ENCODE peak calls at places on chromosomes 4 and X, in four cellular contexts. D, G, K and Z are unnamed samples.

GRCh38 chr4:114599231-114600065 is 841 bp downstream of the UGT8 start:
- DNase-seq in D (peak), G (no peak), K (no peak), Z (no peak)

GRCh38 chr4:113467581-113467980 is 294.0 kb downstream of the CAMK2D start:
- DNase-seq in D (no peak), G (no peak), K (no peak), Z (no peak)

GRCh38 chr4:4225915-4226605 is 669 bp downstream of the OTOP1 start:
- DNase-seq in D (no peak), G (no peak), K (no peak), Z (no peak)

GRCh38 chr4:6655924-6656323 is 15.4 kb downstream of the MRFAP1 start:
- DNase-seq in D (peak), G (no peak), K (no peak), Z (no peak)

GRCh38 chr4:102533916-102534315 is 32.8 kb downstream of the NFKB1 start:
- DNase-seq in D (no peak), G (no peak), K (no peak), Z (no peak)

GRCh38 chrX:69137371-69137881 is 27.8 kb downstream of the PJA1 start:
- DNase-seq in D (no peak), G (no peak), K (no peak), Z (no peak)

GRCh38 chr4:123744664-123745290 is 348.2 kb downstream of the SPRY1 start:
- DNase-seq in D (no peak), G (peak), K (no peak), Z (no peak)

GRCh38 chrX:40169193-40170086 is 71.7 kb upstream of the BCOR start:
- DNase-seq in D (peak), G (peak), K (peak), Z (no peak)

GRCh38 chr4:132982151-132982550 is 166.9 kb upstream of the PCDH10 start:
- DNase-seq in D (no peak), G (no peak), K (peak), Z (no peak)

GRCh38 chrX:1661048-1661921 is 46.4 kb downstream of the ASMT start:
- DNase-seq in D (peak), G (peak), K (peak), Z (peak)

GRCh38 chrX:122934131-122934530 is 249.9 kb upstream of the GRIA3 start:
- DNase-seq in D (no peak), G (no peak), K (no peak), Z (no peak)

GRCh38 chr4:1174941-1175634 is 2.7 kb upstream of the SPON2 start:
- DNase-seq in D (no peak), G (no peak), K (no peak), Z (no peak)

GRCh38 chr4:182337366-182337765 is 94.2 kb downstream of the TENM3 start:
- DNase-seq in D (no peak), G (no peak), K (no peak), Z (no peak)

GRCh38 chr4:182339246-182339645 is 96.0 kb downstream of the TENM3 start:
- DNase-seq in D (no peak), G (no peak), K (peak), Z (no peak)

GRCh38 chr4:182338059-182338458 is 94.9 kb downstream of the TENM3 start:
- DNase-seq in D (no peak), G (no peak), K (no peak), Z (no peak)

GRCh38 chr4:182343435-182343834 is 100.2 kb downstream of the TENM3 start:
- DNase-seq in D (no peak), G (no peak), K (no peak), Z (no peak)

GRCh38 chr4:182338731-182339130 is 95.5 kb downstream of the TENM3 start:
- DNase-seq in D (no peak), G (no peak), K (no peak), Z (no peak)
- H3K27ac ChIP-seq in D (no peak), G (no peak), K (no peak), Z (no peak)

GRCh38 chrX:111743316-111743715 is 62.3 kb downstream of the ALG13 start:
- DNase-seq in D (no peak), G (no peak), K (no peak), Z (no peak)

GRCh38 chrX:111736571-111736970 is 55.6 kb downstream of the ALG13 start:
- DNase-seq in D (no peak), G (no peak), K (no peak), Z (no peak)

DNA sequence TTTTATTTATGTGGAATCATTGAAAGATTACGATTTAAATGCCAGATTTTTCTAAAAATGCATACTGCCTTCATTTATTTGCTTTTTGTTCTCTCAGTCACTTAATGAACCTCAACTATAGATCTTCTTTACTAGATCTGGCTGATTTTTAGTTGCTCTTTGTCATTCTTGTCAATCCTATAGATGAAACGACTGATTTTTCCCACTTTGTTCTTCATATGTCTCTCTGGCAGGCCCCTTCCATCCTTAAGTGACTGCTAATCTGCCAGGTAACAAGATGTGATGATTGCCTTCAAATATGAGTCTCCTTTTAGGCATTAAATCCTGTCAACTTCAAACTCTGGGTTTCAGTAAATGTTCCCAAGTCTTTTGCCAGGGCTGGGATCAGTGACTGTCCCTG is 61.0 kb downstream of the ALG13 start:
- DNase-seq in D (no peak), G (no peak), K (no peak), Z (no peak)
- TF ChIP-seq CBX5 in D (no peak), G (no peak), K (no peak), Z (no peak)

GRCh38 chr4:82782626-82783025 is 16.0 kb downstream of the SCD5 start:
- DNase-seq in D (no peak), G (no peak), K (no peak), Z (no peak)
- H3K27ac ChIP-seq in D (no peak), G (no peak), K (no peak), Z (no peak)

GRCh38 chr4:174794706-174795105 is 34.3 kb downstream of the GLRA3 start:
- DNase-seq in D (no peak), G (no peak), K (no peak), Z (no peak)
- TF ChIP-seq CBX5 in D (no peak), G (no peak), K (no peak), Z (no peak)

GRCh38 chr4:16590792-16591191 is 307.7 kb downstream of the LDB2 start:
- DNase-seq in D (no peak), G (no peak), K (no peak), Z (no peak)
- H3K27ac ChIP-seq in D (no peak), G (no peak), K (no peak), Z (no peak)

DNA sequence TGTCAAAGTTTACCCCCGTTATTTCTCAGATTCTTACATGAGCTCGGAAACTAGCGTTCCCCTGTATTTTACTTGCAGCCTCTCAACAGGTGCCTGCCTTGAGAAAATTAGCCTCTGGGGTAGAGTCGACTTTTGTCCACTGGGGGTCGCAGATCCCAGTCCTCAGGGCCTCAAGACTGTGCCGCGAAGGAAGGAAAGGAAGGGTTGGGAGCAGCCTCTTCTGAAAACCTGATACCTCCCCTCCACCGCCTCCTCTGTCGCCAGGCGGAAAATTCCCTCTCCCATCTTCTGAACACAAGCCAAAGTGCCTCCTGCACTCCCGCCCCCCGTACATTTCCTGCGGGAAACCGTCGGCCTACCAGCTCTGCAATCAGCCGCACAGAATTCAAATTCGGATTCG is 44.4 kb upstream of the TMSB15B start:
- DNase-seq in D (peak), G (no peak), K (no peak), Z (no peak)
- TF ChIP-seq CBX5 in D (no peak), G (no peak), K (no peak), Z (no peak)

DNA sequence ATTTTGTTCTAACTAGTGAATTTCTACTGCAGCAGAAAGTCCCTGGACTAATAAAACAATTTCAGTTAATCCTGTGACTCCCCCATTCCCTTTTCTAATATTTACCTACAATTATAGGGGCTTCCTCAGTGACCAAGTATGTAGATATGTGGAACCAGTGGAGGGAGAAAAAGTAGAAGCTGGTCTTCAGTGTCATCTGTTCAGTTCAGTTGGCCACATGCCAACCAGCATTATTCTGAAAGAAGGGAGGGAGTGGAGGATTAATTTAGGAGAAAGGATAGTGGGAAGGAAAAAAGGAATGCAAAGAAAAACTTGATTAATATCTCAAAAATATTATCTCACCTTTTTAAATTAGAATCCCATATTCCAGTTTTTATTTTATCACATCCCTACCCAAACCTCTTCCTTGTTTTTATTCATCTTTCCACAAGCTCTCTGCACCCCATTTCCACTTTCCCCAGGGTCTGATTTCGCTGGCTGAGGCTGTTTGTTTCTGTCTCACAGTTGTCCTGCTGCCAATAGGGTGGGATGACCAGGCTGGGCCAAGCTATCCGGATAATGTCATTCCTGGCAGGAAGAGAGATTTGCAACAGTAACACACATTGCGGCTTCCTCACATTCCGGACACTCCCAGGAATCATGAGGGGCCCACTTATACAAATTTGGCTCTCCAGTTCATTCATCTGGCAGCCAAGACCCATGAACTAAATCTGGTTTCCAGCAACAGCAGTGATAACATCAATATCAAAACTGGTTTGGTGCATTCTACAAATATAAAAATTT is 24.6 kb upstream of the ANTXR2 start:
- DNase-seq in D (peak), G (no peak), K (no peak), Z (no peak)
- H3K27ac ChIP-seq in D (no peak), G (no peak), K (no peak), Z (no peak)

GRCh38 chrX:46912673-46913491 is 661 bp downstream of the JADE3 start:
- DNase-seq in D (peak), G (peak), K (no peak), Z (no peak)
- TF ChIP-seq CBX5 in D (no peak), G (no peak), K (no peak), Z (no peak)

DNA sequence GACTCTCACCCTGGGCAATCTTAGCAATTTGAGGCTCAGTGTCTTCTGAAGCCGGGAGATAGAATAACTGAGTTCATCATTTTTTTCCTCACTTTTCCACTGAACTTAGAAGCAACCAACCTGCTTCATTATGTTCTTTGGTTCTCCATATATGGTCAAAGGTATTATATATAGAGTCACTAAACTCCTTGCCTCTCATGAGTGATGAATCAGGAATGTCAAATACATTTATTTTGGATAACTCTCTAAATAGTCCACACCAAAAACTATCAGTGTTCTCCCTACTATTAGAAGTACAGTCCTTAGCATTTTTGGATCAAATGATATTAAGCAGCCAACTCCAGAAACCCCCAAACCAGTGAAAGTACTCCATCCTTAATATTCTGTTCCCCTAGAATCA is 421.5 kb upstream of the EPHA5 start:
- DNase-seq in D (no peak), G (no peak), K (no peak), Z (no peak)
- H3K27ac ChIP-seq in D (no peak), G (no peak), K (no peak), Z (no peak)